ENCODE peak calls at places on chromosomes 6 and 20, in four cellular contexts. T, L, F and A are unnamed samples.

GRCh38 chr6:83384751-83385150 is 46.1 kb downstream of the ME1 start:
- DNase-seq in L (no peak), F (no peak), T (no peak), A (no peak)

GRCh38 chr6:138012682-138013081 is 94.5 kb downstream of the PERP start:
- DNase-seq in T (no peak), L (no peak), F (no peak), A (no peak)

GRCh38 chr20:55253765-55254164 is 751.6 kb downstream of the CBLN4 start:
- DNase-seq in F (no peak), L (no peak), T (no peak), A (no peak)

GRCh38 chr20:58330692-58331091 is 21.2 kb downstream of the RAB22A start:
- DNase-seq in L (no peak), F (no peak), T (no peak), A (no peak)

GRCh38 chr20:2946988-2947961 is 74.0 kb downstream of the PTPRA start:
- DNase-seq in L (no peak), F (no peak), T (no peak), A (no peak)

GRCh38 chr6:139538366-139538765 is 163.9 kb upstream of the CITED2 start:
- DNase-seq in L (no peak), F (no peak), T (no peak), A (no peak)

GRCh38 chr6:112227411-112227810 is 27.0 kb downstream of the LAMA4 start:
- DNase-seq in L (no peak), F (no peak), T (no peak), A (no peak)

GRCh38 chr6:28974505-28974904 is 30.6 kb downstream of the ZNF311 start:
- DNase-seq in T (no peak), F (no peak), L (no peak), A (no peak)

GRCh38 chr6:37145443-37145842 is 24.5 kb upstream of the PIM1 start:
- DNase-seq in L (no peak), F (no peak), T (no peak), A (no peak)

GRCh38 chr20:44033344-44033743 is 118.7 kb downstream of the TOX2 start:
- DNase-seq in L (no peak), T (no peak), F (no peak), A (no peak)

GRCh38 chr6:31620586-31621319 is at the start of gene PRRC2A:
- DNase-seq in T (peak), F (no peak), L (peak), A (peak)

GRCh38 chr20:57627339-57627738 is 7.1 kb upstream of the ZBP1 start:
- DNase-seq in F (no peak), L (no peak), T (no peak), A (no peak)

GRCh38 chr6:15595461-15596173 is 67.2 kb downstream of the DTNBP1 start:
- DNase-seq in T (no peak), L (no peak), F (no peak), A (no peak)

GRCh38 chr6:332671-333070 is 40.4 kb downstream of the DUSP22 start:
- DNase-seq in L (no peak), F (no peak), T (no peak), A (no peak)

GRCh38 chr6:14212020-14212419 is 94.4 kb downstream of the CD83 start:
- DNase-seq in F (no peak), L (no peak), T (no peak), A (no peak)

GRCh38 chr6:166106076-166106686 is 61.5 kb downstream of the TBXT start:
- DNase-seq in F (peak), T (peak), L (peak), A (peak)

GRCh38 chr6:113920663-113921267 is 50.2 kb downstream of the HDAC2 start:
- DNase-seq in T (no peak), F (no peak), L (no peak), A (no peak)

GRCh38 chr6:43428874-43429273 is 1.5 kb downstream of the ABCC10 start:
- DNase-seq in T (no peak), L (no peak), F (no peak), A (no peak)

GRCh38 chr6:168132531-168133184 is 53.6 kb upstream of the FRMD1 start:
- DNase-seq in T (no peak), F (peak), L (peak), A (no peak)

GRCh38 chr6:35061651-35062410 is 79.3 kb downstream of the TCP11 start:
- DNase-seq in F (no peak), L (no peak), T (no peak), A (no peak)

GRCh38 chr20:32806356-32806755 is 13.4 kb upstream of the MAPRE1 start:
- DNase-seq in L (no peak), T (no peak), F (no peak), A (no peak)

GRCh38 chr20:25005220-25005619 is 12.7 kb upstream of the APMAP start:
- DNase-seq in T (no peak), L (peak), F (peak), A (no peak)

GRCh38 chr6:71333700-71334099 is 45.1 kb downstream of the OGFRL1 start:
- DNase-seq in F (peak), T (no peak), L (peak), A (no peak)

GRCh38 chr20:5848711-5849505 is 98.7 kb downstream of the SHLD1 start:
- DNase-seq in T (no peak), F (peak), L (peak), A (no peak)

GRCh38 chr6:96153775-96154174 is 138.0 kb downstream of the FUT9 start:
- DNase-seq in L (peak), F (no peak), T (no peak), A (no peak)

GRCh38 chr6:126017668-126018067 is 31.3 kb downstream of the TRMT11 start:
- DNase-seq in T (no peak), L (no peak), F (no peak), A (no peak)

GRCh38 chr6:116371384-116372209 is 850 bp downstream of the DSE start:
- DNase-seq in F (peak), L (peak), T (no peak), A (peak)